ENCODE peak calls at places on chromosomes 1 and 21, in four cellular contexts. T is GM23248, H is right lobe of liver, E is PC-9. P is an unnamed sample.

GRCh38 chr1:49333946-49334345 is 557.3 kb upstream of the BEND5 start:
- DNase-seq in T (no peak), H (no peak), E (no peak), P (peak; percentile 74)

GRCh38 chr1:6580119-6580587 is 359 bp downstream of the ZBTB48 start:
- DNase-seq in T (no peak), H (no peak), E (no peak), P (no peak)

GRCh38 chr1:216521477-216521876 is 98.2 kb upstream of the USH2A start:
- DNase-seq in T (no peak), H (no peak), E (no peak), P (no peak)

GRCh38 chr21:39115659-39116235 is 67.5 kb downstream of the PSMG1 start:
- DNase-seq in T (peak; percentile 10), H (no peak), E (no peak), P (no peak)

GRCh38 chr1:225347123-225347683 is 80.6 kb downstream of the LBR start:
- DNase-seq in T (no peak), H (no peak), E (no peak), P (no peak)

GRCh38 chr1:47189844-47190562 is at the start of gene PDZK1IP1:
- DNase-seq in T (peak; percentile 95), H (peak; percentile 74), E (no peak), P (peak; percentile 72)

GRCh38 chr1:3163356-3163755 is 94.4 kb downstream of the PRDM16 start:
- DNase-seq in T (no peak), H (no peak), E (no peak), P (no peak)

GRCh38 chr1:106268070-106268469 is 788.4 kb upstream of the PRMT6 start:
- DNase-seq in T (peak; percentile 29), H (no peak), E (no peak), P (no peak)

GRCh38 chr1:115595279-115596079 is 46.3 kb upstream of the VANGL1 start:
- DNase-seq in T (peak; percentile 99), H (peak; percentile 75), E (peak; percentile 87), P (peak; percentile 59)

GRCh38 chr1:209672705-209673630 is 2.2 kb upstream of the G0S2 start:
- DNase-seq in T (peak; percentile 26), H (no peak), E (no peak), P (no peak)

GRCh38 chr1:93672069-93672468 is 9.6 kb downstream of the BCAR3 start:
- DNase-seq in T (peak; percentile 47), H (peak; percentile 72), E (peak; percentile 89), P (no peak)

GRCh38 chr1:115469703-115470476 is 131.8 kb upstream of the NGF start:
- DNase-seq in T (peak; percentile 65), H (peak; percentile 58), E (peak; percentile 96), P (peak; percentile 31)

GRCh38 chr1:175679931-175680652 is 63.3 kb downstream of the TNR start:
- DNase-seq in T (no peak), H (no peak), E (no peak), P (no peak)

GRCh38 chr1:170168263-170168662 is 22.5 kb downstream of the NTMT2 start:
- DNase-seq in T (peak; percentile 55), H (no peak), E (peak; percentile 38), P (no peak)

GRCh38 chr1:119093721-119094120 is 46.7 kb downstream of the WARS2 start:
- DNase-seq in T (no peak), H (no peak), E (no peak), P (no peak)

GRCh38 chr1:33358771-33359503 is 38.0 kb upstream of the A3GALT2 start:
- DNase-seq in T (no peak), H (no peak), E (no peak), P (no peak)

GRCh38 chr1:183847646-183848045 is 42.7 kb downstream of the RGL1 start:
- DNase-seq in T (no peak), H (no peak), E (no peak), P (no peak)

GRCh38 chr1:78501203-78501602 is 10.4 kb downstream of the PTGFR start:
- DNase-seq in T (no peak), H (no peak), E (no peak), P (no peak)

GRCh38 chr1:17687125-17687524 is 68.0 kb upstream of the ACTL8 start:
- DNase-seq in T (peak; percentile 10), H (no peak), E (no peak), P (no peak)

GRCh38 chr1:25570798-25571521 is 27.6 kb downstream of the LDLRAP1 start:
- DNase-seq in T (no peak), H (no peak), E (no peak), P (no peak)

GRCh38 chr1:180571832-180572636 is 13.3 kb downstream of the OVAAL start:
- DNase-seq in T (peak; percentile 53), H (no peak), E (peak; percentile 43), P (peak; percentile 53)

GRCh38 chr1:1431845-1432565 is 3.5 kb upstream of the VWA1 start:
- DNase-seq in T (no peak), H (peak; percentile 92), E (peak; percentile 74), P (no peak)

GRCh38 chr1:92184632-92185031 is 33.1 kb upstream of the C1orf146 start:
- DNase-seq in T (peak; percentile 79), H (no peak), E (no peak), P (no peak)

GRCh38 chr21:45149021-45149420 is 74.6 kb downstream of the ADARB1 start:
- DNase-seq in T (no peak), H (no peak), E (no peak), P (no peak)

GRCh38 chr1:65254320-65255087 is 54.8 kb upstream of the DNAJC6 start:
- DNase-seq in T (peak; percentile 93), H (peak; percentile 91), E (peak; percentile 61), P (no peak)

GRCh38 chr1:200306954-200307754 is 102.7 kb downstream of the ZNF281 start:
- DNase-seq in T (peak; percentile 60), H (no peak), E (no peak), P (no peak)

GRCh38 chr1:6523566-6523965 is 30.7 kb downstream of the NOL9 start:
- DNase-seq in T (peak; percentile 54), H (no peak), E (no peak), P (no peak)

GRCh38 chr1:114458208-114458777 is 52.7 kb downstream of the TRIM33 start:
- DNase-seq in T (peak; percentile 79), H (no peak), E (peak; percentile 68), P (peak; percentile 78)

GRCh38 chr1:172144445-172145060 is 275.9 kb upstream of the C1orf105 start:
- DNase-seq in T (peak; percentile 99), H (peak; percentile 37), E (no peak), P (no peak)

DNA sequence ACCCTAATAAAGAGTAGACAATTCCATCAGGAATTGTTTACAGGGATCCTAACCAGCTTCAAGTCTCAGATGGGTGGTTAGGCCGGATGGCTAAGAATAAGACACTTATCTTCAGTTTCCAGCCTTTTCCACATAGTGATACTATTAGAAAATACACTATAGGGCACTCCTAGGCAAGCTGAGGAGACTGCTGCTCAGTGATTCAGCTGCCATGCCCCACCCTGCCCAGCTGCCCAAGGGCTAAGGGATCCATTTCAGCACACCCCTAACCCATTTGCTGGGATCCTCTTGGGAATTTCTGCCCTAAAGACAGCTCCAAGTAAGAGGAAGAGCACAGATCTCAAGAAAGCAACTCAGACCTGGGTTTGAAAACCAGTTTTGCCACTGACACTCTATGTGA is 31.9 kb downstream of the PLPP3 start:
- DNase-seq in T (peak; percentile 20), H (no peak), E (no peak), P (no peak)
- H3K27ac ChIP-seq in T (no peak overlapping the region), H (peak overlapping the region; percentile 82), E (peak overlapping the region; percentile 54), P (peak overlapping the region; percentile 8)

DNA sequence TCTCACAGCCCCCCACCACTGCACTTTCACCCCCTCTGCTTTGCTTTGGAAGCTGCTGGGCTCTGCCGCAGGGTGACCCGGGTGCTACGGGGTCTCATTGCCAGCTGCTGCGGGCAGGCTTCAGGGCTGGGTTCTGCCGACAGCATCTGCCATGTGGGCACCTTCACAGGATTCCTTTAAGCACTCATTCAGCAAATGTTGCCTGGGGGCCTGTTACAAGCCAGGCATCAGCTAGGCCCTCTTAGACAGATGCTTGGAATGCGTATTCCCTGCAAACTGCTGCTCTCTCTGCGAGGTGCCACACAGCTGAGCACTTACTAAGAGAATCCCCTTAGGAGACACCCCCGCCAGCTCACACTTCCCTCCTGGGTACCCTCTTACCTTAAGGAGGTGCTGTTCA is 29.2 kb downstream of the COL16A1 start:
- DNase-seq in T (peak; percentile 15), H (no peak), E (peak; percentile 85), P (no peak)
- H3K27ac ChIP-seq in T (no peak overlapping the region), H (no peak overlapping the region), E (no peak overlapping the region), P (no peak overlapping the region)

GRCh38 chr1:19596065-19596718 is 47.9 kb upstream of the NBL1 start:
- DNase-seq in T (peak; percentile 57), H (no peak), E (no peak), P (no peak)
- H3K27ac ChIP-seq in T (peak overlapping the region; percentile 84), H (peak overlapping the region; percentile 80), E (peak overlapping the region; percentile 84), P (peak overlapping the region; percentile 82)

DNA sequence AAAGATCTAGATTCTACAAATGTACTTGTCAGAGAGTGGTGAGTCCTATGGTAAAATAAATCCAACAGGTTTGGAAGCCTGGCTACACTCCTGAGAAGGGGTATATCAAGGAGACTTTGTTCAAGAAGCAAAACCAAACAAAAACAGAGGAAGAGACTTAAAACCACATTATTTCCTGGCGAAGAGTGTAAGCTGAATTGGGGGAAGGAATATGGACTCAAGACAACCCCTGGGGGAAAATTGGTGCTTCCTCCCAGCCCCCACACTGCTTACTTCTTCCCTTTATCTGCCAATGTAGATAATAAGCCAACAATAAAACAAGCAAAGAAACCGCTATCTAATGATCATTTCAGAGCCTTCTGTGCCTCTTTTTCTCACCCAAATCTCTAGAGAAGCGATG is 48.4 kb upstream of the ZBTB18 start:
- DNase-seq in T (no peak), H (no peak), E (no peak), P (no peak)
- H3K27ac ChIP-seq in T (no peak overlapping the region), H (no peak overlapping the region), E (no peak overlapping the region), P (no peak overlapping the region)

GRCh38 chr1:156510709-156511108 is 10.1 kb upstream of the MEF2D start:
- DNase-seq in T (peak; percentile 91), H (no peak), E (no peak), P (no peak)
- H3K27ac ChIP-seq in T (peak overlapping the region; percentile 53), H (no peak overlapping the region), E (no peak overlapping the region), P (no peak overlapping the region)

DNA sequence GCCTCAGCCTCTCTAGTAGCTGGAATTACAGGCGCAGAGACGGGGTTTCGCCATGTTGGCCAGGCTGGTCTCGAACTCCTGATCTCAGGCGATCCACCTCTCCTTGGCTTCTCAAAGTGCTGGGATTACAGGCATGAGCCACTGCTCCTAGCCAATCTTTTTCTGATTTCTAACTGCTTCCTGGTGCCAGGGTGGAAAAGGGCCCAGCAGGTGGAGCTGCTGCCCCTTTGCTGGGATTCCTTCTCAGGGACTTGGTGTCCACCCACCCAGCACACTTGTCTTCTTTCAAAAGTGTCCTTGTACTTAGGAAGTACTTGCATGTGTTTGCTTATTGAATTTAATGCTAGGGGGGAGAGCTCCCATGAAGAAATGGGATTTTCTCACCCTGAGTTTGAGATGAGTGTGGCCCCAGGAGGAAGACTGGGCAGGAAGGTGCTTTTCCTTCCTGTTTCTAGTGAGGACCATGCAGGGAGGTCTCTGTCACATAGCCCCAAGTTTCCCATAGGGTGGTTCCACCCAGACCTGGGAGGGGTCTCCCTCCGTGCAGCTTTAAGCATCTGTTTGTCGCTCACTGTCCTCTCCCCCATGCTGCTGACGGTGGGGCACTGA is 14.2 kb downstream of the UTP11 start:
- DNase-seq in T (peak; percentile 70), H (no peak), E (peak; percentile 58), P (no peak)
- H3K27ac ChIP-seq in T (no peak overlapping the region), H (no peak overlapping the region), E (no peak overlapping the region), P (peak overlapping the region; percentile 85)

P was measured in epithelial cell of prostate.